ENCODE peak calls at places on chromosomes 7 and 10, in seven cellular contexts. G is A673, U is bronchial epithelial cell, P is GM23248, C is sigmoid colon, D is tibial artery, T is GM23338. F is an unnamed sample.

GRCh38 chr10:97378933-97379921 is 21.9 kb downstream of the RRP12 start:
- DNase-seq in C (no peak), G (no peak), T (no peak), P (no peak), U (no peak), D (no peak), F (no peak)

GRCh38 chr10:101467286-101467770 is 113.4 kb downstream of the BTRC start:
- DNase-seq in U (peak), D (no peak), G (peak), P (peak), C (no peak), T (peak), F (peak)

GRCh38 chr10:88198023-88198422 is 334.6 kb downstream of the PTEN start:
- DNase-seq in U (peak), G (no peak), C (no peak), P (no peak), D (no peak), T (no peak), F (no peak)

GRCh38 chr7:157671358-157672255 is 334.8 kb downstream of the DNAJB6 start:
- DNase-seq in G (no peak), T (no peak), D (peak), C (peak), P (no peak), U (no peak), F (no peak)

GRCh38 chr7:44791278-44792219 is 4.9 kb upstream of the PPIA start:
- DNase-seq in G (no peak), P (peak), U (no peak), D (no peak), C (peak), T (no peak), F (no peak)

GRCh38 chr10:36110097-36110496 is 468.0 kb upstream of the FZD8 start:
- DNase-seq in G (no peak), T (no peak), D (no peak), P (peak), C (no peak), U (peak), F (no peak)

GRCh38 chr10:129953541-129954031 is 10.5 kb downstream of the EBF3 start:
- DNase-seq in G (no peak), U (no peak), P (no peak), T (no peak), C (peak), D (peak), F (no peak)

GRCh38 chr7:26191974-26192479 is 8.5 kb downstream of the HNRNPA2B1 start:
- DNase-seq in G (no peak), U (no peak), C (no peak), D (no peak), P (no peak), T (no peak), F (no peak)

GRCh38 chr7:101248276-101248675 is 3.4 kb upstream of the FIS1 start:
- DNase-seq in U (no peak), P (no peak), D (no peak), T (no peak), G (no peak), C (no peak), F (no peak)

GRCh38 chr10:86023931-86024554 is 342.6 kb downstream of the GRID1 start:
- DNase-seq in C (no peak), T (no peak), D (no peak), G (no peak), P (no peak), U (no peak), F (no peak)

GRCh38 chr7:84194484-84195260 is at the start of gene SEMA3A:
- DNase-seq in U (peak), P (peak), C (peak), G (peak), D (no peak), T (peak), F (no peak)

GRCh38 chr10:27464993-27465392 is 39.1 kb upstream of the RAB18 start:
- DNase-seq in D (no peak), T (no peak), C (no peak), U (no peak), P (no peak), G (no peak), F (no peak)

GRCh38 chr10:98253499-98253898 is 14.5 kb downstream of the LOXL4 start:
- DNase-seq in U (no peak), P (no peak), C (no peak), D (no peak), G (no peak), T (no peak), F (no peak)

GRCh38 chr10:69332278-69333010 is 54.1 kb downstream of the HK1 start:
- DNase-seq in C (no peak), T (no peak), G (no peak), D (no peak), U (peak), P (peak), F (no peak)

GRCh38 chr10:84762754-84763394 is 434.5 kb downstream of the CCSER2 start:
- DNase-seq in U (no peak), P (no peak), C (no peak), T (peak), G (no peak), D (no peak), F (no peak)

GRCh38 chr10:99765672-99766071 is 16.8 kb upstream of the ABCC2 start:
- DNase-seq in T (no peak), C (no peak), D (no peak), U (no peak), G (no peak), P (no peak), F (no peak)

GRCh38 chr7:134422646-134423045 is 36.3 kb downstream of the AKR1B1 start:
- DNase-seq in D (no peak), T (no peak), C (no peak), U (no peak), G (no peak), P (no peak), F (no peak)

GRCh38 chr7:28732037-28732869 is 225.9 kb downstream of the TRIL start:
- DNase-seq in P (peak), D (no peak), C (no peak), G (peak), T (peak), U (peak), F (no peak)

GRCh38 chr10:97858001-97858439 is 8.4 kb downstream of the GOLGA7B start:
- DNase-seq in U (no peak), D (no peak), C (no peak), P (no peak), T (no peak), G (peak), F (no peak)

GRCh38 chr10:58771850-58772249 is 259.2 kb downstream of the BICC1 start:
- DNase-seq in T (no peak), U (no peak), P (no peak), D (no peak), G (no peak), C (no peak), F (no peak)

GRCh38 chr7:1670894-1671875 is 1.1 kb downstream of the ELFN1 start:
- DNase-seq in D (peak), U (no peak), C (peak), P (no peak), T (no peak), G (no peak), F (no peak)

DNA sequence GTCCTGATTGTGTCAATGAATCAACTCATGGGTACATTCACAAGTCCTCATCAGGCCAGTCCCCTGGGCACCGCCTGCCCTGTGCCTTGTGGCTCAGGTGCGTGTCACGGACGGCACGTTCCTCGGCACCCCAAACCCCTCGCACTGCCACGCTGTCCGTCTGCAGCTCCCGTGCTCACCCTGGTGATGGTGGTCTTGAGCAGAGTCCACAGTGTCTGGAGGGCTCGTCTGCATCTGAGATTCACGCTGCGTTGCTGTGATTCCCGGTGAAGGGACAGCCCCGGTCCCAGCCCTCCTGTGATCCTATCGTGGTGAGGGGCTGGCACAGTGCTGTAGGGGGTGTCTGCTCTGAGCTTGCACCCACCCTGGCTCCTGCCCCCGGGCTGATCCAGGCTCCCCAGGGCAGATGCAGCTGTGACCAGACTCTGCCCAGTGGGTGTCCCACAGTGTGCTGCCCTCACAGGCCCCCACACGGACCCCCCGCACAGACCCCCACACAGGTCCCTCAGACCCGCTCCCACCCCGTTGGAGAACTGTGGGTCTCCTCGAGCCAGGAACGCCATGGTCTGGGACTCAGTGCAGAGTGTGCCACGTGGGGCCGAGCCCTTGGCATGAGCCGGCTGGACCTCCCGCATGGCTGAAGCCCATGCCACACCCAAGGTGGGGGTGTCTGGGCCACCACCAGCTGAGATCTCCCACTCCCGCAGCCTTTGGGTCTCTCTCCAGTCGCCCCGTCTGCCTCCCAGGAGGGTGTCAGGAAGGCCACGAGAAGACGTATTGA is 34.1 kb downstream of the JAKMIP3 start:
- DNase-seq in P (no peak), U (no peak), T (no peak), C (no peak), D (peak), G (no peak), F (no peak)
- H3K4me3 ChIP-seq in P (no peak), U (no peak), T (no peak), C (no peak), D (no peak), G (no peak), F (no peak)

DNA sequence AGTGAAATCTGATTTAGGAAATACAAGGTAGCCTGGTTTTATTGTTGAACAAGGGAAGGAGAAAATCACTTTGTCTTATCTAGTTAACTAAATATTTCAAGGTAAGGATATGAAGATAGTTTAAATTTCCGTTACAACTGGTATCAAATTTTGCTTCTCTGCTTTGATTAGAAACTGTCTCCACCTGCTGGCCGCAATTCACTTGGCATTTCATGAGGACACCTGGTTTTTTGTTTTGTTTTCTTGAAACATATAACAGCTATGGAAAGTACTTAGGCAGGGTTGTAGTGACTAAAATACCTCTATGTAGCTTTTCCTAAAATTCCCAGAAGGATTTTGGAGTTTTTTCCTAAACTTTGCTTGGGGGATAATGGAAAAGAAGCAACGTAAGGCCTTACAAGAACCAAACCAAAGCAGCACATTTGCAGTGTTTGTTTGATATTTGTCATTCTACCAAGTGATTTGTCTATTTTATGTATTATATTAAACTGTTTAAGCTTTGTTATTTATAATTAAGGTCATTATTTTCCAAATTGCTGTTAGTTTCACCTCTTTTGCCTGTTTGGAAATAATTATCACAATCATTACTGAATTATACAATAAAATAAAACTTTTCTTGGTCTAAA is 73.6 kb downstream of the AHCYL2 start:
- DNase-seq in P (peak), U (peak), D (no peak), G (peak), C (no peak), T (peak), F (no peak)
- H3K4me3 ChIP-seq in P (no peak), U (no peak), D (no peak), G (no peak), C (no peak), T (no peak), F (no peak)

DNA sequence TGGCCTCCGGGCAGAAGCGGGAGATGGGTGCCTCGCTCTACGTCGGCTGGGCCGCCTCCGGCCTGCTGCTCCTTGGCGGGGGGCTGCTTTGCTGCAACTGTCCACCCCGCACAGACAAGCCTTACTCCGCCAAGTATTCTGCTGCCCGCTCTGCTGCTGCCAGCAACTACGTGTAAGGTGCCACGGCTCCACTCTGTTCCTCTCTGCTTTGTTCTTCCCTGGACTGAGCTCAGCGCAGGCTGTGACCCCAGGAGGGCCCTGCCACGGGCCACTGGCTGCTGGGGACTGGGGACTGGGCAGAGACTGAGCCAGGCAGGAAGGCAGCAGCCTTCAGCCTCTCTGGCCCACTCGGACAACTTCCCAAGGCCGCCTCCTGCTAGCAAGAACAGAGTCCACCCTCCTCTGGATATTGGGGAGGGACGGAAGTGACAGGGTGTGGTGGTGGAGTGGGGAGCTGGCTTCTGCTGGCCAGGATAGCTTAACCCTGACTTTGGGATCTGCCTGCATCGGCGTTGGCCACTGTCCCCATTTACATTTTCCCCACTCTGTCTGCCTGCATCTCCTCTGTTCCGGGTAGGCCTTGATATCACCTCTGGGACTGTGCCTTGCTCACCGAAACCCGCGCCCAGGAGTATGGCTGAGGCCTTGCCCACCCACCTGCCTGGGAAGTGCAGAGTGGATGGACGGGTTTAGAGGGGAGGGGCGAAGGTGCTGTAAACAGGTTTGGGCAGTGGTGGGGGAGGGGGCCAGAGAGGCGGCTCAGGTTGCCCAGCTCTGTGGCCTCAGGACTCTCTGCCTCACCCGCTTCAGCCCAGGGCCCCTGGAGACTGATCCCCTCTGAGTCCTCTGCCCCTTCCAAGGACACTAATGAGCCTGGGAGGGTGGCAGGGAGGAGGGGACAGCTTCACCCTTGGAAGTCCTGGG is 1.1 kb downstream of the CLDN4 start:
- DNase-seq in C (no peak), G (no peak), U (peak), P (no peak), D (no peak), T (peak), F (no peak)
- H3K4me3 ChIP-seq in C (no peak), G (no peak), U (peak), P (no peak), D (no peak), T (peak), F (peak)

GRCh38 chr7:24654305-24654704 is 81.1 kb downstream of the PALS2 start:
- DNase-seq in P (no peak), C (no peak), G (no peak), T (no peak), D (no peak), U (no peak), F (no peak)

GRCh38 chr7:24657980-24658379 is 84.7 kb downstream of the PALS2 start:
- DNase-seq in G (no peak), C (no peak), D (no peak), P (no peak), T (no peak), U (no peak), F (no peak)

GRCh38 chr7:24653316-24654085 is 80.2 kb downstream of the PALS2 start:
- DNase-seq in D (no peak), G (peak), T (no peak), U (peak), P (peak), C (no peak), F (no peak)

GRCh38 chr7:24656608-24657007 is 83.4 kb downstream of the PALS2 start:
- DNase-seq in G (no peak), D (no peak), C (no peak), T (no peak), U (no peak), P (no peak), F (no peak)

GRCh38 chr7:24652551-24652950 is 79.3 kb downstream of the PALS2 start:
- DNase-seq in T (peak), P (peak), U (no peak), C (no peak), G (no peak), D (no peak), F (no peak)
- H3K4me3 ChIP-seq in T (no peak), P (peak), U (no peak), C (no peak), G (no peak), D (no peak), F (no peak)

F was measured in iPS DF 6.9.